ENCODE peak calls at places on chromosomes 4 and X, in eight cellular contexts. One of them, this sample, is unnamed.
A peak's percentile ranks its signal among the peaks of the same experiment; 100 is the strongest.

GRCh38 chr4:164508836-164509235 is 245.1 kb upstream of the SMIM31 start:
- DNase-seq in neural crest cell: no peak
- DNase-seq in left ventricle myocardium inferior: no peak
- DNase-seq in astrocyte: no peak
- DNase-seq in activated naive CD8-positive, alpha-beta T cell treated with anti-CD3 and anti-CD28 coated beads for 36 hours: no peak
- DNase-seq in AG10803: no peak
- DNase-seq in pancreas: no peak
- DNase-seq in testis: no peak
- DNase-seq in this sample: no peak

GRCh38 chr4:126221262-126221661 is 906.5 kb downstream of the FAT4 start:
- DNase-seq in neural crest cell: no peak
- DNase-seq in left ventricle myocardium inferior: no peak
- DNase-seq in astrocyte: no peak
- DNase-seq in activated naive CD8-positive, alpha-beta T cell treated with anti-CD3 and anti-CD28 coated beads for 36 hours: no peak
- DNase-seq in AG10803: no peak
- DNase-seq in pancreas: no peak
- DNase-seq in testis: no peak
- DNase-seq in this sample: no peak

GRCh38 chr4:11098461-11098860 is 330.2 kb downstream of the HS3ST1 start:
- DNase-seq in neural crest cell: no peak
- DNase-seq in left ventricle myocardium inferior: no peak
- DNase-seq in astrocyte: no peak
- DNase-seq in activated naive CD8-positive, alpha-beta T cell treated with anti-CD3 and anti-CD28 coated beads for 36 hours: no peak
- DNase-seq in AG10803: no peak
- DNase-seq in pancreas: no peak
- DNase-seq in testis: no peak
- DNase-seq in this sample: no peak

GRCh38 chr4:114108869-114109268 is 129.4 kb upstream of the ARSJ start:
- DNase-seq in neural crest cell: no peak
- DNase-seq in left ventricle myocardium inferior: no peak
- DNase-seq in astrocyte: peak; percentile 56
- DNase-seq in activated naive CD8-positive, alpha-beta T cell treated with anti-CD3 and anti-CD28 coated beads for 36 hours: no peak
- DNase-seq in AG10803: peak; percentile 19
- DNase-seq in pancreas: no peak
- DNase-seq in testis: no peak
- DNase-seq in this sample: no peak

GRCh38 chr4:31125061-31125460 is 404.9 kb downstream of the PCDH7 start:
- DNase-seq in neural crest cell: no peak
- DNase-seq in left ventricle myocardium inferior: no peak
- DNase-seq in astrocyte: no peak
- DNase-seq in activated naive CD8-positive, alpha-beta T cell treated with anti-CD3 and anti-CD28 coated beads for 36 hours: no peak
- DNase-seq in AG10803: no peak
- DNase-seq in pancreas: no peak
- DNase-seq in testis: no peak
- DNase-seq in this sample: no peak

GRCh38 chrX:102155806-102156179 is at the start of gene BEX5:
- DNase-seq in neural crest cell: peak; percentile 29
- DNase-seq in left ventricle myocardium inferior: peak; percentile 28
- DNase-seq in astrocyte: no peak
- DNase-seq in activated naive CD8-positive, alpha-beta T cell treated with anti-CD3 and anti-CD28 coated beads for 36 hours: peak; percentile 43
- DNase-seq in AG10803: peak; percentile 1
- DNase-seq in pancreas: peak; percentile 78
- DNase-seq in testis: peak; percentile 82
- DNase-seq in this sample: peak; percentile 81

GRCh38 chr4:112453321-112453720 is 62.7 kb downstream of the NEUROG2 start:
- DNase-seq in neural crest cell: no peak
- DNase-seq in left ventricle myocardium inferior: no peak
- DNase-seq in astrocyte: no peak
- DNase-seq in activated naive CD8-positive, alpha-beta T cell treated with anti-CD3 and anti-CD28 coated beads for 36 hours: no peak
- DNase-seq in AG10803: no peak
- DNase-seq in pancreas: no peak
- DNase-seq in testis: no peak
- DNase-seq in this sample: no peak

GRCh38 chr4:96146686-96147085 is 306.8 kb downstream of the PDHA2 start:
- DNase-seq in neural crest cell: no peak
- DNase-seq in left ventricle myocardium inferior: no peak
- DNase-seq in astrocyte: peak; percentile 75
- DNase-seq in activated naive CD8-positive, alpha-beta T cell treated with anti-CD3 and anti-CD28 coated beads for 36 hours: no peak
- DNase-seq in AG10803: no peak
- DNase-seq in pancreas: no peak
- DNase-seq in testis: no peak
- DNase-seq in this sample: no peak

GRCh38 chrX:154056739-154057367 is 37.2 kb upstream of the IRAK1 start:
- DNase-seq in neural crest cell: no peak
- DNase-seq in left ventricle myocardium inferior: no peak
- DNase-seq in astrocyte: no peak
- DNase-seq in activated naive CD8-positive, alpha-beta T cell treated with anti-CD3 and anti-CD28 coated beads for 36 hours: no peak
- DNase-seq in AG10803: peak; percentile 36
- DNase-seq in pancreas: peak; percentile 19
- DNase-seq in testis: no peak
- DNase-seq in this sample: peak; percentile 59

GRCh38 chr4:184163813-184164212 is 53.9 kb downstream of the ENPP6 start:
- DNase-seq in neural crest cell: peak; percentile 63
- DNase-seq in left ventricle myocardium inferior: peak; percentile 42
- DNase-seq in astrocyte: no peak
- DNase-seq in activated naive CD8-positive, alpha-beta T cell treated with anti-CD3 and anti-CD28 coated beads for 36 hours: peak; percentile 34
- DNase-seq in AG10803: peak; percentile 12
- DNase-seq in pancreas: peak; percentile 45
- DNase-seq in testis: peak; percentile 74
- DNase-seq in this sample: peak; percentile 55

GRCh38 chrX:85685843-85686242 is 306.4 kb upstream of the POF1B start:
- DNase-seq in neural crest cell: no peak
- DNase-seq in left ventricle myocardium inferior: no peak
- DNase-seq in astrocyte: no peak
- DNase-seq in activated naive CD8-positive, alpha-beta T cell treated with anti-CD3 and anti-CD28 coated beads for 36 hours: no peak
- DNase-seq in AG10803: no peak
- DNase-seq in pancreas: no peak
- DNase-seq in testis: no peak
- DNase-seq in this sample: no peak

GRCh38 chr4:7904942-7905341 is 34.7 kb downstream of the AFAP1 start:
- DNase-seq in neural crest cell: no peak
- DNase-seq in left ventricle myocardium inferior: no peak
- DNase-seq in astrocyte: peak; percentile 85
- DNase-seq in activated naive CD8-positive, alpha-beta T cell treated with anti-CD3 and anti-CD28 coated beads for 36 hours: no peak
- DNase-seq in AG10803: peak; percentile 95
- DNase-seq in pancreas: no peak
- DNase-seq in testis: no peak
- DNase-seq in this sample: no peak

GRCh38 chrX:50567636-50568035 is 97.0 kb upstream of the DGKK start:
- DNase-seq in neural crest cell: no peak
- DNase-seq in left ventricle myocardium inferior: no peak
- DNase-seq in astrocyte: peak; percentile 30
- DNase-seq in activated naive CD8-positive, alpha-beta T cell treated with anti-CD3 and anti-CD28 coated beads for 36 hours: no peak
- DNase-seq in AG10803: no peak
- DNase-seq in pancreas: no peak
- DNase-seq in testis: no peak
- DNase-seq in this sample: no peak

GRCh38 chr4:101697266-101697665 is 93.3 kb upstream of the BANK1 start:
- DNase-seq in neural crest cell: no peak
- DNase-seq in left ventricle myocardium inferior: no peak
- DNase-seq in astrocyte: no peak
- DNase-seq in activated naive CD8-positive, alpha-beta T cell treated with anti-CD3 and anti-CD28 coated beads for 36 hours: no peak
- DNase-seq in AG10803: no peak
- DNase-seq in pancreas: no peak
- DNase-seq in testis: no peak
- DNase-seq in this sample: no peak

GRCh38 chrX:141641138-141641537 is 51.6 kb downstream of the SPANXA2 start:
- DNase-seq in neural crest cell: no peak
- DNase-seq in left ventricle myocardium inferior: no peak
- DNase-seq in astrocyte: no peak
- DNase-seq in activated naive CD8-positive, alpha-beta T cell treated with anti-CD3 and anti-CD28 coated beads for 36 hours: no peak
- DNase-seq in AG10803: no peak
- DNase-seq in pancreas: no peak
- DNase-seq in testis: no peak
- DNase-seq in this sample: no peak

GRCh38 chr4:172232966-172233365 is 419.8 kb downstream of the GALNTL6 start:
- DNase-seq in neural crest cell: no peak
- DNase-seq in left ventricle myocardium inferior: no peak
- DNase-seq in astrocyte: no peak
- DNase-seq in activated naive CD8-positive, alpha-beta T cell treated with anti-CD3 and anti-CD28 coated beads for 36 hours: no peak
- DNase-seq in AG10803: no peak
- DNase-seq in pancreas: no peak
- DNase-seq in testis: no peak
- DNase-seq in this sample: no peak

GRCh38 chr4:7956306-7957112 is 16.8 kb upstream of the AFAP1 start:
- DNase-seq in neural crest cell: no peak
- DNase-seq in left ventricle myocardium inferior: no peak
- DNase-seq in astrocyte: peak; percentile 70
- DNase-seq in activated naive CD8-positive, alpha-beta T cell treated with anti-CD3 and anti-CD28 coated beads for 36 hours: no peak
- DNase-seq in AG10803: peak; percentile 63
- DNase-seq in pancreas: no peak
- DNase-seq in testis: no peak
- DNase-seq in this sample: no peak

GRCh38 chrX:133335027-133335426 is 80.3 kb downstream of the GPC4 start:
- DNase-seq in neural crest cell: peak; percentile 29
- DNase-seq in left ventricle myocardium inferior: no peak
- DNase-seq in astrocyte: no peak
- DNase-seq in activated naive CD8-positive, alpha-beta T cell treated with anti-CD3 and anti-CD28 coated beads for 36 hours: peak; percentile 0
- DNase-seq in AG10803: peak; percentile 28
- DNase-seq in pancreas: no peak
- DNase-seq in testis: peak; percentile 26
- DNase-seq in this sample: peak; percentile 32